ENCODE peak calls at places on chromosome 17, in six cellular contexts. T, O, Q, Y, G and W are unnamed samples.

GRCh38 chr17:80146121-80147034 is 550 bp downstream of the EIF4A3 start:
- DNase-seq in Q (no peak), T (peak), Y (no peak), O (no peak), G (no peak), W (no peak)

GRCh38 chr17:70629902-70630301 is 460.6 kb downstream of the KCNJ2 start:
- DNase-seq in T (no peak), Y (no peak), O (no peak), Q (no peak), G (no peak), W (no peak)

GRCh38 chr17:63709110-63709509 is 9.2 kb upstream of the LIMD2 start:
- DNase-seq in Q (no peak), Y (no peak), G (no peak), T (no peak), O (no peak), W (no peak)

GRCh38 chr17:38428150-38428642 is at the start of gene ARHGAP23:
- DNase-seq in O (no peak), G (peak), Q (peak), T (peak), Y (peak), W (no peak)

GRCh38 chr17:76135810-76136188 is 5.2 kb downstream of the FOXJ1 start:
- DNase-seq in O (no peak), Q (no peak), Y (no peak), T (no peak), G (no peak), W (peak)

GRCh38 chr17:71446635-71447034 is 674.2 kb upstream of the SOX9 start:
- DNase-seq in Q (no peak), T (no peak), Y (no peak), G (no peak), O (no peak), W (no peak)

GRCh38 chr17:78257810-78258322 is 26.4 kb downstream of the TMEM235 start:
- DNase-seq in Y (no peak), Q (peak), G (no peak), O (no peak), T (peak), W (no peak)

GRCh38 chr17:56656961-56657360 is 63.5 kb downstream of the NOG start:
- DNase-seq in Q (no peak), O (no peak), T (no peak), G (no peak), Y (no peak), W (no peak)

GRCh38 chr17:1865252-1866037 is 35.6 kb downstream of the RPA1 start:
- DNase-seq in O (peak), G (no peak), Y (peak), T (peak), Q (peak), W (no peak)

GRCh38 chr17:37682007-37682406 is 38.8 kb upstream of the DDX52 start:
- DNase-seq in G (no peak), T (no peak), Q (no peak), Y (no peak), O (no peak), W (no peak)

GRCh38 chr17:49388692-49389513 is 25.8 kb downstream of the PHB1 start:
- DNase-seq in Q (no peak), T (no peak), O (no peak), Y (no peak), G (no peak), W (no peak)

GRCh38 chr17:21199311-21199710 is 14.7 kb downstream of the TMEM11 start:
- DNase-seq in Q (peak), O (no peak), G (no peak), T (no peak), Y (no peak), W (no peak)

GRCh38 chr17:58605470-58605869 is 86.4 kb downstream of the TEX14 start:
- DNase-seq in O (no peak), T (peak), G (no peak), Y (no peak), Q (no peak), W (peak)

GRCh38 chr17:57971572-57971971 is 16.4 kb upstream of the CUEDC1 start:
- DNase-seq in O (no peak), Q (no peak), G (no peak), T (no peak), Y (no peak), W (no peak)

GRCh38 chr17:77409282-77410161 is 268.8 kb downstream of the SEC14L1 start:
- DNase-seq in G (peak), Y (no peak), Q (no peak), O (no peak), T (peak), W (no peak)

GRCh38 chr17:14737984-14738651 is 437.2 kb downstream of the HS3ST3B1 start:
- DNase-seq in Y (no peak), Q (peak), O (peak), T (no peak), G (peak), W (no peak)

GRCh38 chr17:39595294-39595693 is 12.4 kb downstream of the NEUROD2 start:
- DNase-seq in G (no peak), T (no peak), Y (no peak), Q (no peak), O (no peak), W (no peak)

GRCh38 chr17:2723505-2723996 is 12.0 kb upstream of the CLUH start:
- DNase-seq in Q (no peak), O (no peak), T (no peak), Y (no peak), G (no peak), W (no peak)

GRCh38 chr17:1529863-1530262 is 13.5 kb upstream of the INPP5K start:
- DNase-seq in T (peak), Y (no peak), O (no peak), G (no peak), Q (no peak), W (no peak)

GRCh38 chr17:48241131-48241591 is 133.6 kb downstream of the SNX11 start:
- DNase-seq in T (peak), Y (peak), O (peak), G (peak), Q (peak), W (no peak)

GRCh38 chr17:68564415-68565111 is 36.6 kb downstream of the FAM20A start:
- DNase-seq in Q (no peak), T (no peak), O (no peak), Y (no peak), G (no peak), W (no peak)

GRCh38 chr17:2337811-2338657 is 733 bp downstream of the SGSM2 start:
- DNase-seq in Q (peak), Y (peak), G (peak), T (peak), O (no peak), W (no peak)

GRCh38 chr17:40854175-40854814 is 12.7 kb downstream of the KRT12 start:
- DNase-seq in G (no peak), Q (peak), Y (no peak), O (peak), T (no peak), W (no peak)

GRCh38 chr17:49691086-49691676 is 13.3 kb upstream of the SPOP start:
- DNase-seq in G (no peak), T (no peak), O (no peak), Y (no peak), Q (peak), W (peak)

GRCh38 chr17:27247071-27247957 is 46.6 kb upstream of the WSB1 start:
- DNase-seq in G (peak), Q (peak), O (no peak), Y (no peak), T (no peak), W (no peak)

GRCh38 chr17:56506349-56506748 is 87.2 kb upstream of the NOG start:
- DNase-seq in T (no peak), Y (no peak), O (no peak), Q (peak), G (no peak), W (no peak)

GRCh38 chr17:79012563-79013134 is 3.1 kb upstream of the CANT1 start:
- DNase-seq in T (no peak), O (no peak), Q (no peak), Y (no peak), G (no peak), W (no peak)

GRCh38 chr17:12642034-12642433 is 23.7 kb upstream of the MYOCD start:
- DNase-seq in Y (no peak), Q (no peak), T (no peak), O (no peak), G (no peak), W (no peak)

GRCh38 chr17:79082311-79083190 is 7.9 kb downstream of the ENGASE start:
- DNase-seq in T (peak), Y (peak), G (peak), O (no peak), Q (peak), W (peak)